ENCODE peak calls at places on chromosome 5, in seven cellular contexts. W is WTC11; Z is adrenal gland; R is endothelial cell; C is activated CD8-positive, alpha-beta T cell treated with anti-CD3 and anti-CD28 coated beads for 36 hours; S is fibroblast of the aortic adventitia; E is heart right ventricle. V is an unnamed sample.

GRCh38 chr5:180801596-180802324 is 846 bp downstream of the MGAT1 start:
- DNase-seq in W (no peak), Z (peak; percentile 16), R (no peak), C (no peak), S (peak; percentile 19), E (no peak), V (no peak)

GRCh38 chr5:1442222-1443144 is 2.8 kb downstream of the SLC6A3 start:
- DNase-seq in W (no peak), Z (no peak), R (no peak), C (no peak), S (no peak), E (no peak), V (no peak)

GRCh38 chr5:96943829-96944228 is 7.9 kb downstream of the LNPEP start:
- DNase-seq in W (no peak), Z (no peak), R (no peak), C (no peak), S (no peak), E (no peak), V (peak; percentile 46)

GRCh38 chr5:9780501-9780900 is 150.3 kb upstream of the TAS2R1 start:
- DNase-seq in W (no peak), Z (no peak), R (no peak), C (no peak), S (no peak), E (no peak), V (no peak)

GRCh38 chr5:5199460-5199859 is 59.3 kb downstream of the ADAMTS16 start:
- DNase-seq in W (no peak), Z (no peak), R (no peak), C (no peak), S (no peak), E (no peak), V (no peak)

GRCh38 chr5:59921816-59922215 is 28.3 kb upstream of the PDE4D start:
- DNase-seq in W (peak; percentile 43), Z (no peak), R (no peak), C (no peak), S (no peak), E (no peak), V (no peak)

GRCh38 chr5:80255425-80255751 is 460 bp downstream of the SERINC5 start:
- DNase-seq in W (peak; percentile 54), Z (peak; percentile 68), R (peak; percentile 69), C (peak; percentile 59), S (peak; percentile 59), E (peak; percentile 57), V (peak; percentile 65)

GRCh38 chr5:173923236-173924104 is 35.3 kb downstream of the CPEB4 start:
- DNase-seq in W (no peak), Z (no peak), R (no peak), C (no peak), S (peak; percentile 39), E (no peak), V (peak; percentile 34)

GRCh38 chr5:120140510-120140909 is 323.6 kb upstream of the PRR16 start:
- DNase-seq in W (no peak), Z (no peak), R (no peak), C (no peak), S (no peak), E (no peak), V (no peak)

GRCh38 chr5:94113-94892 is 2.3 kb downstream of the PLEKHG4B start:
- DNase-seq in W (no peak), Z (no peak), R (no peak), C (no peak), S (no peak), E (no peak), V (no peak)

GRCh38 chr5:140345919-140346347 is 470 bp downstream of the HBEGF start:
- DNase-seq in W (peak; percentile 74), Z (peak; percentile 68), R (peak; percentile 62), C (peak; percentile 55), S (peak; percentile 59), E (peak; percentile 74), V (peak; percentile 70)

GRCh38 chr5:146744358-146744757 is 134.2 kb downstream of the PPP2R2B start:
- DNase-seq in W (no peak), Z (peak; percentile 39), R (peak; percentile 13), C (no peak), S (peak; percentile 77), E (no peak), V (peak; percentile 51)

GRCh38 chr5:64811050-64811640 is 42.4 kb downstream of the CWC27 start:
- DNase-seq in W (no peak), Z (peak; percentile 15), R (peak; percentile 6), C (peak; percentile 18), S (peak; percentile 86), E (peak; percentile 11), V (peak; percentile 85)

GRCh38 chr5:6743161-6743560 is 29.9 kb downstream of the TENT4A start:
- DNase-seq in W (no peak), Z (no peak), R (no peak), C (no peak), S (no peak), E (no peak), V (no peak)

GRCh38 chr5:67214036-67214435 is 17.4 kb upstream of the CD180 start:
- DNase-seq in W (no peak), Z (no peak), R (no peak), C (no peak), S (no peak), E (no peak), V (no peak)

GRCh38 chr5:80978772-80979317 is 18.7 kb downstream of the RASGRF2 start:
- DNase-seq in W (no peak), Z (no peak), R (no peak), C (no peak), S (no peak), E (no peak), V (no peak)

GRCh38 chr5:67427745-67428298 is 231.2 kb upstream of the CD180 start:
- DNase-seq in W (no peak), Z (no peak), R (no peak), C (no peak), S (no peak), E (no peak), V (no peak)

GRCh38 chr5:51203598-51203997 is 179.7 kb upstream of the ISL1 start:
- DNase-seq in W (no peak), Z (no peak), R (no peak), C (no peak), S (no peak), E (no peak), V (no peak)

DNA sequence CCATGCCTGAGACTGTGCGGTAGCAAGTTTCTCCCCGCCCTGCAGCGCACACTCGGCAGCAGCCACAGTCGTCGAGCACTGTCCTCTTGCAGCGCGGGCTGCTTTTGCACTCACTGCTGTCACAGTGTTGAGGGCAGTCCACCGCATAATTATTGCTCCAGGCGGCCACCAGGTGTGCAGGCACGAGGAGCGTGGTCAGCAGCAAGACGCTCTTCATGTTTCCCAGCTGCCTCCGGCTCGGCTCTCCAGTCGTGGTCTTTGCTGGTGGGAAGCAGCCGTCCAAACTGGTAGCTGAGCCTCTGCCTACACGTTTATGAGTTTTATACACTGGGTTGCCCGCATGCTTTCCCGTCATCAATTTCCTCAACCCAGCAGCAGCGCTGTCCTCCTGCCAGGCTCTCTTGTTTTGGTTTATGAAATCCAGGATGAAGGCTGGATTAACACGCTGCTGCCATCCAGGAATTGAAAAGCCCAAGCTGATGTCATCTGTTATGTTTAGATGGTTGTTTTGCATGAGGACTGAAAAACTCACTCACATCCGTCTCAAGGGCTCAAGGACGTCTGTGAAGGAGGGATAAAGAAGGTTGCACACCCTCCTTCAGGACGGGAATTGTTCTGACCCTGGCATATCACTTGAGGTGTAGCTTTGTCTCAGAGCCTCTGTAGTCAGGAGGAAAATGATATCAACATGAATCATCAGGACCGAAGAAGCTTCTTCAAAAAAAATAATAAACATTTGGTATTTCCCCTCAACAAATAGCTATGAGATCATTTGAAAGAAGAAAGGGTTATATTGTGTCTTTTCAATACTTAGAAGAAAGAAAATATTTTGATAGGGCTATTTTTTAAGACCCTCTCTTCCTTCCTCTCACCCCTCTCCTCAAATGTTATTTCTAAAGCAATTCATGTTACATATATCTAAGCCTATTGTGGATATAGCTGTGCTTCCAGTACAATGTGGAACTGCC is at the start of gene ESM1:
- DNase-seq in W (peak; percentile 18), Z (no peak), R (no peak), C (no peak), S (peak; percentile 68), E (no peak), V (peak; percentile 52)
- TF ChIP-seq CTCF in W (no peak), Z (no peak), R (no peak), C (no peak), S (no peak), E (no peak), V (no peak)

GRCh38 chr5:150167908-150168307 is 1.3 kb downstream of the CDX1 start:
- DNase-seq in W (peak; percentile 47), Z (no peak), R (no peak), C (no peak), S (no peak), E (no peak), V (no peak)
- TF ChIP-seq CTCF in W (peak; percentile 32), Z (no peak), R (no peak), C (no peak), S (peak; percentile 1), E (no peak), V (peak; percentile 13)

GRCh38 chr5:14086261-14086660 is 56.9 kb upstream of the TRIO start:
- DNase-seq in W (no peak), Z (no peak), R (no peak), C (no peak), S (peak; percentile 26), E (no peak), V (peak; percentile 27)
- TF ChIP-seq CTCF in W (no peak), Z (no peak), R (no peak), C (no peak), S (no peak), E (no peak), V (no peak)

GRCh38 chr5:132265336-132266030 is 8.0 kb downstream of the PDLIM4 start:
- DNase-seq in W (no peak), Z (peak; percentile 33), R (peak; percentile 58), C (no peak), S (peak; percentile 94), E (peak; percentile 73), V (peak; percentile 95)

GRCh38 chr5:132262882-132263547 is 5.5 kb downstream of the PDLIM4 start:
- DNase-seq in W (no peak), Z (no peak), R (no peak), C (no peak), S (no peak), E (no peak), V (no peak)

GRCh38 chr5:132264546-132265335 is 7.2 kb downstream of the PDLIM4 start:
- DNase-seq in W (no peak), Z (peak; percentile 26), R (no peak), C (no peak), S (no peak), E (no peak), V (no peak)

GRCh38 chr5:132261881-132262845 is 4.7 kb downstream of the PDLIM4 start:
- DNase-seq in W (no peak), Z (peak; percentile 13), R (peak; percentile 1), C (no peak), S (no peak), E (no peak), V (no peak)

DNA sequence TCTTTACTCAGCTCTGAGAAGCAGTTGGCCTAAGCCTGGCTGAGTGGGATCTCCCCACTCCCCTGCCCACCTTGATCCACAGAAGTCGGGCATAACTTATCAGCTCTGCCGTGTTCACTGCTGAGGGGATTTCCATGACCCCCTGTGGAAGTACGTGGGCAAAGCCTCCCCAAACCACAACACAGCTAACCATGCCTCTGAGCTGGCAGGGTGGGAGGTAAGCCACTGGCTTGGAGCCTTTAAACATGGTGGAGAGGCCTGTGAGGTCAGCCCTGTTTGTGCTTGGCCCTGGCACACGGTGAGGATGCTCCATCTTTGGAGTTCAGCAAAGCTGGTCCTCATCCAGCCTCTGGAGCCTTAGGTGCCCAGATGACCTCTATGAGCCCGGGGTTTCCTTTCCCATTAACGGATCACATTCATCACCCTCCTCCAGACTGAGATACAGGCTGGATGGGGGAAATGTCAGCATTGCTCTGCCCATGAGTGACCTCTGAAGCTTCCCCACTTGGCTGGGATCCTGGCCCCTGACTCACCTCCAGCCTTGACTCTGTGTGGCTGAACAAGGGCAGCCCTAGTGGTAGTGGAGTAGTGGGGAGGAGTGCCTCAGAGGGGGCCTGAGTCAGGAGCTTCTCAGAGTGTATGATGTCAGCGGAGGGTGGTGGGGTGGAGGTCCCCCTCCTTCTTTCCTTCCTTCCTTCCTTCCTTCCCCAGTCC is 6.2 kb downstream of the PDLIM4 start:
- DNase-seq in W (no peak), Z (peak; percentile 83), R (no peak), C (peak; percentile 51), S (peak; percentile 81), E (no peak), V (peak; percentile 92)
- TF ChIP-seq CTCF in W (no peak), Z (no peak), R (no peak), C (no peak), S (peak; percentile 43), E (no peak), V (peak; percentile 38)

V was measured in cardiac fibroblast.